ENCODE peak calls at places on chromosomes 13 and 19, in five cellular contexts. One of them, this sample, is unnamed.

GRCh38 chr19:15663245-15663644 is 9.6 kb upstream of the CYP4F12 start:
- DNase-seq in Calu3: no peak
- DNase-seq in brain microvascular endothelial cell: no peak
- DNase-seq in memory B cell: no peak
- DNase-seq in left ventricle myocardium inferior: no peak
- DNase-seq in this sample: no peak

GRCh38 chr19:47446534-47447469 is 24.9 kb downstream of the SLC8A2 start:
- DNase-seq in brain microvascular endothelial cell: no peak
- DNase-seq in left ventricle myocardium inferior: no peak
- DNase-seq in memory B cell: no peak
- DNase-seq in Calu3: no peak
- DNase-seq in this sample: peak

GRCh38 chr19:18430417-18431144 is 7.4 kb downstream of the ISYNA1 start:
- DNase-seq in memory B cell: no peak
- DNase-seq in brain microvascular endothelial cell: no peak
- DNase-seq in left ventricle myocardium inferior: no peak
- DNase-seq in Calu3: no peak
- DNase-seq in this sample: no peak

GRCh38 chr13:58051807-58052375 is 420.3 kb downstream of the PCDH17 start:
- DNase-seq in Calu3: no peak
- DNase-seq in memory B cell: no peak
- DNase-seq in brain microvascular endothelial cell: no peak
- DNase-seq in left ventricle myocardium inferior: no peak
- DNase-seq in this sample: peak

GRCh38 chr13:41681587-41681986 is 224.2 kb downstream of the RGCC start:
- DNase-seq in memory B cell: no peak
- DNase-seq in brain microvascular endothelial cell: no peak
- DNase-seq in Calu3: no peak
- DNase-seq in left ventricle myocardium inferior: no peak
- DNase-seq in this sample: no peak

GRCh38 chr13:27562457-27562856 is 57.9 kb downstream of the LNX2 start:
- DNase-seq in memory B cell: no peak
- DNase-seq in left ventricle myocardium inferior: peak
- DNase-seq in Calu3: no peak
- DNase-seq in brain microvascular endothelial cell: no peak
- DNase-seq in this sample: no peak

GRCh38 chr19:34838753-34839431 is 65.9 kb upstream of the ZNF599 start:
- DNase-seq in brain microvascular endothelial cell: no peak
- DNase-seq in memory B cell: no peak
- DNase-seq in Calu3: no peak
- DNase-seq in left ventricle myocardium inferior: no peak
- DNase-seq in this sample: peak

GRCh38 chr13:112697756-112698655 is 8.2 kb downstream of the ATP11A start:
- DNase-seq in left ventricle myocardium inferior: no peak
- DNase-seq in brain microvascular endothelial cell: no peak
- DNase-seq in Calu3: no peak
- DNase-seq in memory B cell: no peak
- DNase-seq in this sample: no peak

GRCh38 chr13:74406439-74406838 is 272.2 kb upstream of the KLF12 start:
- DNase-seq in left ventricle myocardium inferior: no peak
- DNase-seq in Calu3: no peak
- DNase-seq in brain microvascular endothelial cell: no peak
- DNase-seq in memory B cell: no peak
- DNase-seq in this sample: no peak

GRCh38 chr13:30143671-30144400 is 163.5 kb downstream of the KATNAL1 start:
- DNase-seq in Calu3: no peak
- DNase-seq in memory B cell: no peak
- DNase-seq in left ventricle myocardium inferior: no peak
- DNase-seq in brain microvascular endothelial cell: peak
- DNase-seq in this sample: no peak

GRCh38 chr19:38196948-38197656 is 26.9 kb downstream of the DPF1 start:
- DNase-seq in brain microvascular endothelial cell: no peak
- DNase-seq in left ventricle myocardium inferior: no peak
- DNase-seq in Calu3: no peak
- DNase-seq in memory B cell: no peak
- DNase-seq in this sample: no peak

GRCh38 chr13:83943530-83944279 is 61.4 kb upstream of the SLITRK1 start:
- DNase-seq in memory B cell: no peak
- DNase-seq in brain microvascular endothelial cell: no peak
- DNase-seq in Calu3: no peak
- DNase-seq in left ventricle myocardium inferior: no peak
- DNase-seq in this sample: peak

GRCh38 chr19:30388819-30389218 is 16.6 kb downstream of the ZNF536 start:
- DNase-seq in Calu3: no peak
- DNase-seq in left ventricle myocardium inferior: no peak
- DNase-seq in brain microvascular endothelial cell: no peak
- DNase-seq in memory B cell: no peak
- DNase-seq in this sample: no peak

This sample was measured in GM23338.